ENCODE peak calls at places on chromosomes 3 and 15, in five cellular contexts. W is progenitor cell of endocrine pancreas, V is Right ventricle myocardium superior, K is kidney epithelial cell, C is NCI-H1092 treated with DMSO at 0.1 percent for 48 hours. R is an unnamed sample.

GRCh38 chr3:44584646-44585501 is at the start of gene ZNF660:
- DNase-seq in W (peak), V (peak), C (peak), K (peak), R (peak)

GRCh38 chr3:42682301-42683070 is 2.9 kb upstream of the KLHL40 start:
- DNase-seq in V (no peak), C (no peak), K (no peak), W (no peak), R (no peak)

GRCh38 chr3:168951884-168952283 is 711.6 kb downstream of the MECOM start:
- DNase-seq in C (no peak), K (no peak), V (no peak), W (no peak), R (no peak)

GRCh38 chr15:48522911-48523310 is 122.6 kb downstream of the FBN1 start:
- DNase-seq in C (no peak), K (no peak), W (no peak), V (no peak), R (no peak)

GRCh38 chr3:50418845-50419244 is 59.5 kb upstream of the TMEM115 start:
- DNase-seq in W (no peak), V (no peak), C (no peak), K (no peak), R (no peak)

GRCh38 chr15:65092911-65093792 is 16.6 kb downstream of the KBTBD13 start:
- DNase-seq in W (no peak), C (no peak), K (no peak), V (no peak), R (no peak)

GRCh38 chr3:150547045-150547753 is 612 bp downstream of the EIF2A start:
- DNase-seq in V (no peak), W (no peak), K (no peak), C (peak), R (no peak)

GRCh38 chr3:125107861-125108567 is 52.2 kb upstream of the HEG1 start:
- DNase-seq in W (no peak), V (no peak), K (peak), C (no peak), R (no peak)

GRCh38 chr15:55683366-55683765 is 59.6 kb downstream of the PRTG start:
- DNase-seq in V (no peak), W (no peak), K (no peak), C (no peak), R (no peak)

GRCh38 chr3:157122116-157122515 is 37.8 kb downstream of the CCNL1 start:
- DNase-seq in K (peak), V (no peak), C (no peak), W (no peak), R (no peak)

GRCh38 chr15:77033729-77034619 is 36.9 kb downstream of the TSPAN3 start:
- DNase-seq in W (no peak), V (peak), K (no peak), C (no peak), R (no peak)

GRCh38 chr3:95437409-95437808 is 1374.5 kb downstream of the NSUN3 start:
- DNase-seq in K (no peak), V (no peak), W (no peak), C (no peak), R (no peak)

GRCh38 chr3:126270145-126270811 is 86.9 kb downstream of the KLF15 start:
- DNase-seq in V (peak), W (no peak), C (peak), K (no peak), R (no peak)

GRCh38 chr3:197446713-197447455 is 108.9 kb downstream of the BDH1 start:
- DNase-seq in K (no peak), C (no peak), V (no peak), W (no peak), R (no peak)

GRCh38 chr3:195847061-195847950 is 35.6 kb upstream of the MUC4 start:
- DNase-seq in W (no peak), C (no peak), K (no peak), V (no peak), R (no peak)

GRCh38 chr15:94792166-94792565 is 560.8 kb downstream of the MCTP2 start:
- DNase-seq in K (no peak), C (no peak), W (no peak), V (no peak), R (no peak)

GRCh38 chr15:99123706-99124451 is 19.0 kb downstream of the SYNM start:
- DNase-seq in W (no peak), C (no peak), V (peak), K (peak), R (peak)

GRCh38 chr3:42739401-42740158 is 33.5 kb downstream of the CCDC13 start:
- DNase-seq in K (no peak), V (peak), C (no peak), W (no peak), R (no peak)

GRCh38 chr15:73317651-73318462 is 50.9 kb downstream of the HCN4 start:
- DNase-seq in C (no peak), V (no peak), W (no peak), K (no peak), R (peak)

GRCh38 chr3:47612178-47612577 is 33.5 kb upstream of the CSPG5 start:
- DNase-seq in V (no peak), K (peak), W (no peak), C (no peak), R (no peak)

GRCh38 chr3:188421151-188421821 is 267.3 kb downstream of the LPP start:
- DNase-seq in C (no peak), W (no peak), V (no peak), K (peak), R (no peak)

GRCh38 chr15:101540480-101541239 is 51.2 kb upstream of the PCSK6 start:
- DNase-seq in K (no peak), W (no peak), V (no peak), C (no peak), R (no peak)

GRCh38 chr15:100602822-100603393 is 519 bp downstream of the ASB7 start:
- DNase-seq in W (no peak), V (no peak), C (no peak), K (no peak), R (no peak)

GRCh38 chr3:189914799-189915198 is 205.9 kb downstream of the P3H2 start:
- DNase-seq in K (peak), C (no peak), V (no peak), W (no peak), R (no peak)

GRCh38 chr3:165770781-165771180 is 66.4 kb downstream of the BCHE start:
- DNase-seq in C (no peak), W (no peak), K (no peak), V (no peak), R (no peak)

GRCh38 chr3:10467904-10468610 is 37.3 kb downstream of the ATP2B2 start:
- DNase-seq in V (no peak), W (no peak), C (peak), K (no peak), R (no peak)

GRCh38 chr15:71585159-71585558 is 225.2 kb upstream of the NR2E3 start:
- DNase-seq in V (no peak), K (no peak), W (no peak), C (no peak), R (no peak)

GRCh38 chr3:135165260-135165659 is 370.2 kb downstream of the EPHB1 start:
- DNase-seq in C (no peak), W (no peak), V (no peak), K (no peak), R (no peak)

GRCh38 chr15:59764775-59765174 is 75.7 kb upstream of the BNIP2 start:
- DNase-seq in V (no peak), K (no peak), W (no peak), C (no peak), R (no peak)

R was measured in NCI-H1417.